ENCODE peak calls at places on chromosomes 6 and 20, in four cellular contexts. P, Y, E and R are unnamed samples.

GRCh38 chr20:19757973-19758887 is at the start of gene RIN2:
- DNase-seq in P (peak), Y (peak), E (no peak), R (no peak)

GRCh38 chr20:54335299-54335698 is 127.4 kb downstream of the PFDN4 start:
- DNase-seq in P (no peak), Y (no peak), E (no peak), R (no peak)

GRCh38 chr20:45014671-45015415 is 48.5 kb downstream of the STK4 start:
- DNase-seq in P (peak), Y (no peak), E (no peak), R (no peak)

GRCh38 chr6:39370021-39370420 is 47.5 kb upstream of the KCNK16 start:
- DNase-seq in P (no peak), Y (no peak), E (no peak), R (no peak)

GRCh38 chr20:54234991-54235390 is 27.1 kb downstream of the PFDN4 start:
- DNase-seq in P (no peak), Y (no peak), E (no peak), R (no peak)

GRCh38 chr20:40938020-40938419 is 90.6 kb upstream of the TOP1 start:
- DNase-seq in P (no peak), Y (no peak), E (no peak), R (no peak)

GRCh38 chr6:152474341-152474740 is 162.8 kb downstream of the SYNE1 start:
- DNase-seq in P (no peak), Y (no peak), E (no peak), R (no peak)

GRCh38 chr6:101806241-101806640 is 412.7 kb downstream of the GRIK2 start:
- DNase-seq in P (peak), Y (no peak), E (no peak), R (no peak)

GRCh38 chr6:96907498-96907897 is 9.8 kb upstream of the NDUFAF4 start:
- DNase-seq in P (no peak), Y (no peak), E (no peak), R (no peak)

GRCh38 chr6:31586596-31586995 is 519 bp downstream of the LST1 start:
- DNase-seq in P (no peak), Y (no peak), E (peak), R (no peak)

GRCh38 chr6:31588871-31589650 is 3.0 kb downstream of the LST1 start:
- DNase-seq in P (no peak), Y (no peak), E (no peak), R (no peak)

GRCh38 chr6:31585531-31585930 is 546 bp upstream of the LST1 start:
- DNase-seq in P (no peak), Y (no peak), E (peak), R (no peak)

GRCh38 chr6:31587791-31588777 is 2.0 kb downstream of the LST1 start:
- DNase-seq in P (no peak), Y (no peak), E (no peak), R (no peak)

GRCh38 chr6:31586013-31586412 is at the start of gene LST1:
- DNase-seq in P (no peak), Y (no peak), E (no peak), R (no peak)
- H3K4me3 ChIP-seq in P (no peak), Y (no peak), E (peak), R (peak)

GRCh38 chr20:611047-611842 is 1.1 kb upstream of the TCF15 start:
- DNase-seq in P (no peak), Y (no peak), E (no peak), R (no peak)

GRCh38 chr20:610130-611046 is at the start of gene TCF15:
- DNase-seq in P (no peak), Y (no peak), E (no peak), R (no peak)

GRCh38 chr20:607476-607875 is 2.6 kb downstream of the TCF15 start:
- DNase-seq in P (no peak), Y (no peak), E (no peak), R (no peak)

GRCh38 chr20:608970-609369 is 1.1 kb downstream of the TCF15 start:
- DNase-seq in P (no peak), Y (no peak), E (no peak), R (no peak)

DNA sequence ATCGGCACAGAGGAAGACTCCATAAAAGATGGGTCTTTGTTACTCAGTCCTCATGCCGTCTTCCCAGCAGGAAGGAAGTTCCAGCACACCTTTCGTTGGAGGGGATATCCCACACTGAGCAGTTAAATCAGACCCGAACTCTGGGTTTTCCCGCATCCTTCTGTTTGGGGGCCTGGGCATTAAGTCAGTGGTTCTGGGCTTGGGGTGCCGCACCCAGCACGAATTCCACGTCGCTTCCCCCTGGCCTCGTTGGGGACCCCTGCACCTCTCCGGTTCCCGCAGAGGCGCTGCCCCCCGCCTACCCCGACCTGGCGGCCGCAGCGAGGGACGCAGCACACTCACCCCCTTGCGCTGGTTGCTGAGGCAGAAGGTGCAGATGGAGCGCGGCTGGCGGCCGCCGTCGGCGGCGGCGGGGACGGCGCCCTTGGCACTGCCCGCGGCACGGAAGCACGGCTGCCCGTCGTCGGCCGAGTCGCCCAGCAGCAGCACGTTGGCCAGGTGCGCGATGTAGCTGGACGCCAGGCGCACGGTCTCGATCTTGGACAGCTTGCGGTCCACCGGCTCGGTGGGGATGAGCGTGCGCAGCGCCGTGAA is 641 bp downstream of the TCF15 start:
- DNase-seq in P (no peak), Y (no peak), E (no peak), R (no peak)
- H3K4me3 ChIP-seq in P (no peak), Y (peak), E (no peak), R (no peak)

GRCh38 chr20:63318391-63319163 is 25.6 kb downstream of the COL20A1 start:
- DNase-seq in P (no peak), Y (no peak), E (no peak), R (no peak)
- H3K4me3 ChIP-seq in P (no peak), Y (no peak), E (no peak), R (no peak)

GRCh38 chr6:121437861-121438651 is 2.6 kb downstream of the GJA1 start:
- DNase-seq in P (no peak), Y (no peak), E (no peak), R (no peak)
- H3K4me3 ChIP-seq in P (peak), Y (peak), E (peak), R (peak)

DNA sequence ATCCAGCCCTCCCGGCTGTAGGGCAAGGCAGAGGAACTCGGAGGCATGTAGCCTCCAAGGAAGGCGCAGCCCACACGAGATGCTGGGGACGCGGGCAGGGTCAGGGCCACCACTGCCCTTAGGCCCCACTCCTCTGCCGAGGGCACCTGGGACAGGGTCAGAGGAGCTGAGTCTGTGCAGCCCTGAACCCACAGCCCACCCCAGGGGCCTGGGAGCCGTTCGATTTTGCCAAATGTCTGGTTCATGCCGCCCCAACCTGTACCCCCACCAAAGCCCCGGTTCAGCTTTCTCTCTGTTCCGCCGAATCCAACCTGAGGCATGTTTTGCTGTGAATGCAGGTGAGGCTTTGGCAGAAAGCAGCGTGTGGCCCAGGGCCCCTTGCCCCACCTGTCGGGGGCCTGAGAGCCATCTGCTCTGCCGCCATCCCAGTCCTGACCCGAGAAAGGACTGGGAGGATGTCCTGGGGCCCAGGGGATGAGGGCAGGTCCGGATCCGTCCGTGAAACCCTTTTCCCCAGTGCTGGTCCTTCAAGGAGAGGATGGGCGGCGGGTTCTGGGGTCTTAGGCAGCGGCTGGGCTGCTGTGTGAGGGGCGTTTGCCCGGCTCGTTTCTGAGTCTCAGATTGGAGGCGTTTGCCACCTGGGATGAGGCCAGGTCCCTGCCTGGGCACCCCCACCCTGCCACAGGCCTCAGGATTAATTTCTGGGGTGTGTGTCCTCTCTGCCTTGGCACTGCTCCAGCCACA is 79.3 kb upstream of the GATA5 start:
- DNase-seq in P (no peak), Y (no peak), E (no peak), R (no peak)
- H3K4me3 ChIP-seq in P (no peak), Y (no peak), E (no peak), R (no peak)

DNA sequence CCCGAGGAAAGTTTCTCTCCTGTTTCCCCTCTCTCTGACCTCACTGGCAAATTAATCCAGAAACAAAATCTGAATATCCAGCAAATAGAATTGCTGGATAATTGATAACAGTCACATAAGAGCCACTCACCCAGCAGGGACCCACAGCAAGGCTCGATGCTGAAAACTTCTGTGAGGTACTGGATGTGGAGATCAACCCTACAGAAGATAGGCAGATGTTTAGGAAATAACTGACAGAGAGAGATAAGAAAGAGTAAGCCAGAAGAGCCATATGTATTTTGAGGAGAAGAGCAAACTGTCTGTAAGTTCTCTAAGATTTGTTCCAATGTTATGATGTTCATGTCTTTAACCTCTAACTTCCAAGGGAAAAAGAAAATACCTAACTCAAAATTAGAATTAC is 59.7 kb downstream of the PKHD1 start:
- DNase-seq in P (no peak), Y (no peak), E (no peak), R (no peak)
- H3K4me3 ChIP-seq in P (no peak), Y (no peak), E (no peak), R (no peak)

GRCh38 chr6:71886184-71887005 is at the start of gene RIMS1:
- DNase-seq in P (no peak), Y (no peak), E (no peak), R (no peak)

GRCh38 chr6:71888720-71889340 is 2.5 kb downstream of the RIMS1 start:
- DNase-seq in P (no peak), Y (no peak), E (no peak), R (no peak)

GRCh38 chr6:71889366-71889765 is 3.0 kb downstream of the RIMS1 start:
- DNase-seq in P (no peak), Y (no peak), E (no peak), R (no peak)

GRCh38 chr6:71887744-71888115 is 1.4 kb downstream of the RIMS1 start:
- DNase-seq in P (no peak), Y (no peak), E (no peak), R (no peak)

GRCh38 chr6:71887006-71887743 is 825 bp downstream of the RIMS1 start:
- DNase-seq in P (no peak), Y (no peak), E (no peak), R (no peak)
- H3K4me3 ChIP-seq in P (peak), Y (peak), E (no peak), R (no peak)

DNA sequence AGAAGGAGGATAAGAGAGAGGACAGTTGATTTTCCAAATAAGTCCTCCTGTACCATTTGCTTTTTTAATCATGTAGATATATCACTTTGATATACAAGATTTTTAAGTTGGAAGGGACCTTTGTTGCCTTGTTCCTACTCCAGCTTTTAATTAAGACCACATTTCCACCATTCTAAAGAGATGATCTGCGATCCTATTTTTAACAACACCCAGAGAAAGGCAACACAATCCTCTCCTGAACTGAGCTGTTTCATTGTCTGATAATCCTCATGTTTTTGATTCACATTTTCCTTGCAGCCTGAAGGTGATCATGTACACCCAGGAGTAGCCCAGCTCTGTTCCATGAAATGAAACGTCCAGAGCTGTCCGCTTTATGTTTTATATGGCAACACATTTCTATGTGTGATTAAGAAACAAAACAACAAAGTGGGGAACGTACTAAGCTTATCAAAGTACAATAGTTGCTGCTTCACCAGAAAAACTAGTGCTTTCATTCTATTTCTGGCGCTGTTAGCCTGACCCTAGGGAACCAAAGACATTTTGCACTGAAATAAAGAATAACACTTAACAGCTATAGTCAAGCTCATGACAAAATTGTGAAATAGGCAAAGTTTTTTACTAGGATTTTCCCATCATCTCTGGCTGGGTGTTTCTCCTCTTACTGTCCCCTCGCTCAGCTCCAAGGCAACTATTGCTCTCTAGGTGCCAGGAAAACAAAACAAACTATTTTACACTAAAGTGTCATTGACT is 22.6 kb upstream of the TRAF3IP2 start:
- DNase-seq in P (no peak), Y (no peak), E (no peak), R (no peak)
- H3K4me3 ChIP-seq in P (no peak), Y (no peak), E (no peak), R (no peak)

GRCh38 chr6:56851541-56852248 is 103.2 kb upstream of the BEND6 start:
- DNase-seq in P (peak), Y (no peak), E (peak), R (no peak)

GRCh38 chr6:56849876-56850275 is 105.0 kb upstream of the BEND6 start:
- DNase-seq in P (no peak), Y (no peak), E (no peak), R (no peak)

GRCh38 chr6:56850618-56851017 is 104.3 kb upstream of the BEND6 start:
- DNase-seq in P (no peak), Y (no peak), E (no peak), R (no peak)

GRCh38 chr6:56852249-56852606 is 102.7 kb upstream of the BEND6 start:
- DNase-seq in P (no peak), Y (no peak), E (no peak), R (no peak)

GRCh38 chr6:56851104-56851503 is 103.8 kb upstream of the BEND6 start:
- DNase-seq in P (no peak), Y (no peak), E (no peak), R (no peak)
- H3K4me3 ChIP-seq in P (peak), Y (peak), E (no peak), R (peak)